ENCODE peak calls at places on chromosomes 16 and 17, in four cellular contexts. One of them, this sample, is unnamed.

GRCh38 chr17:15444805-15445204 is 22.6 kb downstream of the CDRT4 start:
- DNase-seq in HEK293T: peak
- DNase-seq in GM12878: no peak
- DNase-seq in K562: peak
- DNase-seq in this sample: no peak

GRCh38 chr17:61863801-61864126 is 436 bp upstream of the BRIP1 start:
- DNase-seq in HEK293T: no peak
- DNase-seq in GM12878: no peak
- DNase-seq in K562: no peak
- DNase-seq in this sample: no peak

GRCh38 chr17:48215583-48216139 is 108.1 kb downstream of the SNX11 start:
- DNase-seq in HEK293T: peak
- DNase-seq in GM12878: no peak
- DNase-seq in K562: peak
- DNase-seq in this sample: peak

GRCh38 chr17:82287849-82288601 is 14.5 kb upstream of the CSNK1D start:
- DNase-seq in HEK293T: peak
- DNase-seq in GM12878: no peak
- DNase-seq in K562: peak
- DNase-seq in this sample: peak

GRCh38 chr17:30405161-30405560 is 26.4 kb downstream of the CPD start:
- DNase-seq in HEK293T: no peak
- DNase-seq in GM12878: no peak
- DNase-seq in K562: no peak
- DNase-seq in this sample: peak

GRCh38 chr17:36221187-36221586 is 10.3 kb downstream of the CCL4L2 start:
- DNase-seq in HEK293T: no peak
- DNase-seq in GM12878: no peak
- DNase-seq in K562: no peak
- DNase-seq in this sample: no peak

GRCh38 chr16:1746693-1747195 is 24.6 kb downstream of the NME3 start:
- DNase-seq in HEK293T: no peak
- DNase-seq in GM12878: no peak
- DNase-seq in K562: no peak
- DNase-seq in this sample: no peak

GRCh38 chr17:3827124-3827773 is 18.8 kb downstream of the NCBP3 start:
- DNase-seq in HEK293T: peak
- DNase-seq in GM12878: no peak
- DNase-seq in K562: peak
- DNase-seq in this sample: peak

GRCh38 chr16:48499822-48500440 is 110.0 kb downstream of the N4BP1 start:
- DNase-seq in HEK293T: no peak
- DNase-seq in GM12878: no peak
- DNase-seq in K562: no peak
- DNase-seq in this sample: no peak

GRCh38 chr16:68781784-68782183 is 44.7 kb downstream of the CDH1 start:
- DNase-seq in HEK293T: no peak
- DNase-seq in GM12878: no peak
- DNase-seq in K562: no peak
- DNase-seq in this sample: no peak
- TF ChIP-seq FOXK2 in HEK293T: no peak
- TF ChIP-seq FOXK2 in GM12878: no peak
- TF ChIP-seq FOXK2 in K562: no peak
- TF ChIP-seq FOXK2 in this sample: no peak

DNA sequence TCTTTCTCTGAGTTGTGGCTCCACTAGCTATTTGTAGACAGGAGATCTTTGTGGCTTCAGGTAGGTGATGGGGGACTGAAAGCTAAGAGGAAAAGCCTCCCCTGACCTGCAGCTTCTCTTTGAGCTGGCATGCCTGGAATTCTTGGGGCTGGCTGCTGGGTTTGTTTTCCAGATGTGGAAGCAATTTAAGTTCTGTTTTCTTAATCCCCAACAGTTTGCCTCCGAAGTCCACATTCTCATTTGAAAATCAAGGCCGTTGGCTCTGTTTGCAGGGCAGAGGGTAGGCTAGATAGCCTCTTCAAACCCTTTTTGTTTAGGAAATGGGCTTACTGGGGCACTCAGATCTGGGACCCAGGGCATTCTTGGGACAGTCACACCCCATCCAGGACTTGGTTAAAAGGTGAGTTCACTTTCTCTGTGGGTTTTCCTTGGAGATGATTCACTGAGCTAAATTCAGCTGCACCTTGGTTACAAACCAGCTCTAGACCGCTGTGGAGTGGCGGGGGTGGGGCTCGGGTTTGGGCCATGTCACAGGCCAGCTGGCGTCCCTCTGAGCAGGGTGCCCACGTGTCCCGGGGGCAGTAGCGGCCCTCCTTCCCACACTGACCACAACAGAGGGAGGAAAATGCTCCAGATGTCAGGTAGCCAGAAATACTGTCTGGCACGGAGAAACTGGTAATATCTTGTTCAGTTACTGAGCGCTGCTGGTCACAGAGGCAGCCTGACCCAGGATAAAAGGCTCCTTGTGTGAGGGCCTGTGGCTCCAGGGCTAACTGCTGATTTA is 108.5 kb downstream of the RAB11FIP4 start:
- DNase-seq in HEK293T: no peak
- DNase-seq in GM12878: no peak
- DNase-seq in K562: no peak
- DNase-seq in this sample: peak
- TF ChIP-seq FOXK2 in HEK293T: no peak
- TF ChIP-seq FOXK2 in GM12878: no peak
- TF ChIP-seq FOXK2 in K562: no peak
- TF ChIP-seq FOXK2 in this sample: no peak

GRCh38 chr16:89257281-89257731 is 39.8 kb downstream of the ZNF778 start:
- DNase-seq in HEK293T: no peak
- DNase-seq in GM12878: no peak
- DNase-seq in K562: no peak
- DNase-seq in this sample: no peak
- TF ChIP-seq FOXK2 in HEK293T: no peak
- TF ChIP-seq FOXK2 in GM12878: no peak
- TF ChIP-seq FOXK2 in K562: no peak
- TF ChIP-seq FOXK2 in this sample: no peak

DNA sequence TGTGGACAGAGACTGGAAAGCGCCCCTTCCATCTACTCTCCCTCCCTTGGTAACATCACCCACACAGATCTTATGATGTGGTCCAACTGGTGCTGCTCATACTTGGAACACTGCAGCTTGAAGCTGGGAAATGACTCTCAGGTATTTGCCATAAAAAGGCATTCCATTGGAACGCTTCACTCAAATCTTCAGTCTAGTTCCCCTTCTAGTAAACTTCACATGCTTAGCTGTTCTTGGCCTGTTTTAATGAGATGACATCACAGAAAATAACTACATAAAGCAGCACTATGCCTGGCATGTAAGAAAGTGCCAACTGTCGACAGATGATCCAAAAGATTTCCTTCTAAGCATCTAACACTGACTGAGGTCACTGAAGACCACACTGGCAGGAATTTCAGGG is 9.3 kb downstream of the ZNF263 start:
- DNase-seq in HEK293T: no peak
- DNase-seq in GM12878: no peak
- DNase-seq in K562: no peak
- DNase-seq in this sample: no peak
- TF ChIP-seq FOXK2 in HEK293T: no peak
- TF ChIP-seq FOXK2 in GM12878: no peak
- TF ChIP-seq FOXK2 in K562: no peak
- TF ChIP-seq FOXK2 in this sample: no peak

GRCh38 chr17:34567665-34568064 is 11.7 kb upstream of the TMEM132E start:
- DNase-seq in HEK293T: no peak
- DNase-seq in GM12878: no peak
- DNase-seq in K562: no peak
- DNase-seq in this sample: peak
- TF ChIP-seq FOXK2 in HEK293T: no peak
- TF ChIP-seq FOXK2 in GM12878: no peak
- TF ChIP-seq FOXK2 in K562: no peak
- TF ChIP-seq FOXK2 in this sample: no peak

DNA sequence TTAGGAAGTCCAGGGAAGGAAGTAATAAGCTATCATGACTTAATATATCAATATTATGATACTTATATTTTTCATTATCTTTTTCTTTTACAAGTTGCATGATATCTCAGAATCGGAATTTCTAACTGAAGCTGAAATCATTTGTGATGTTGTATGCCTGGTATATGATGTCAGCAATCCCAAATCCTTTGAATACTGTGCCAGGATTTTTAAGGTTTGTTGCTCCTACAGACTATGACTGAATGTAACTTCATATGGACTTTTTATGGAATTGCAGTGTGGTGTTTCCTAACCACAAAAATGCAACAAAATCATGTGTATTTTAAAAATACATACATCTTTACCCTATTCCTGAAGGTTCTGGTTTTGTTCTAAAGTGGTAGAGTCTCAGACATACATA is 58.8 kb upstream of the RHBDL3 start:
- DNase-seq in HEK293T: no peak
- DNase-seq in GM12878: no peak
- DNase-seq in K562: no peak
- DNase-seq in this sample: no peak
- TF ChIP-seq FOXK2 in HEK293T: no peak
- TF ChIP-seq FOXK2 in GM12878: no peak
- TF ChIP-seq FOXK2 in K562: no peak
- TF ChIP-seq FOXK2 in this sample: no peak

GRCh38 chr16:68475071-68475470 is 26.8 kb upstream of the SMPD3 start:
- DNase-seq in HEK293T: no peak
- DNase-seq in GM12878: no peak
- DNase-seq in K562: no peak
- DNase-seq in this sample: no peak

GRCh38 chr16:68480084-68480995 is 32.0 kb upstream of the SMPD3 start:
- DNase-seq in HEK293T: no peak
- DNase-seq in GM12878: no peak
- DNase-seq in K562: no peak
- DNase-seq in this sample: no peak

GRCh38 chr16:68481636-68482035 is 33.3 kb upstream of the SMPD3 start:
- DNase-seq in HEK293T: no peak
- DNase-seq in GM12878: no peak
- DNase-seq in K562: no peak
- DNase-seq in this sample: no peak

GRCh38 chr16:68479271-68479670 is 31.0 kb upstream of the SMPD3 start:
- DNase-seq in HEK293T: no peak
- DNase-seq in GM12878: no peak
- DNase-seq in K562: no peak
- DNase-seq in this sample: no peak

GRCh38 chr16:68478526-68479249 is 30.4 kb upstream of the SMPD3 start:
- DNase-seq in HEK293T: no peak
- DNase-seq in GM12878: no peak
- DNase-seq in K562: no peak
- DNase-seq in this sample: no peak
- TF ChIP-seq FOXK2 in HEK293T: no peak
- TF ChIP-seq FOXK2 in GM12878: no peak
- TF ChIP-seq FOXK2 in K562: no peak
- TF ChIP-seq FOXK2 in this sample: no peak

GRCh38 chr17:39264119-39264518 is 38.4 kb upstream of the STAC2 start:
- DNase-seq in HEK293T: no peak
- DNase-seq in GM12878: no peak
- DNase-seq in K562: no peak
- DNase-seq in this sample: no peak

GRCh38 chr17:39261286-39261685 is 35.5 kb upstream of the STAC2 start:
- DNase-seq in HEK293T: no peak
- DNase-seq in GM12878: no peak
- DNase-seq in K562: peak
- DNase-seq in this sample: no peak
- TF ChIP-seq FOXK2 in HEK293T: no peak
- TF ChIP-seq FOXK2 in GM12878: no peak
- TF ChIP-seq FOXK2 in K562: no peak
- TF ChIP-seq FOXK2 in this sample: no peak